ENCODE peak calls at places on chromosomes 4 and X, in five cellular contexts. E, S, P, L and H are unnamed samples.

GRCh38 chrX:42106556-42106955 is 183.2 kb upstream of the CASK start:
- DNase-seq in S (peak; percentile 32), L (no peak), P (no peak), E (peak; percentile 53), H (no peak)

GRCh38 chr4:175431635-175432034 is 380.4 kb downstream of the GPM6A start:
- DNase-seq in S (no peak), L (no peak), P (no peak), E (no peak), H (no peak)

GRCh38 chr4:166498541-166498940 is 625.5 kb downstream of the TLL1 start:
- DNase-seq in S (no peak), L (no peak), P (no peak), E (peak; percentile 2), H (no peak)

GRCh38 chr4:55296076-55296475 is 50.0 kb upstream of the SRD5A3 start:
- DNase-seq in E (no peak), S (no peak), L (no peak), P (no peak), H (no peak)

GRCh38 chrX:103687696-103688191 is 1.2 kb upstream of the MORF4L2 start:
- DNase-seq in E (peak; percentile 85), L (peak; percentile 63), S (peak; percentile 73), P (peak; percentile 84), H (peak; percentile 57)

GRCh38 chrX:119040432-119040831 is 32.4 kb upstream of the CT47C1 start:
- DNase-seq in L (no peak), P (no peak), S (no peak), E (no peak), H (no peak)

GRCh38 chr4:3494501-3494900 is 31.4 kb downstream of the DOK7 start:
- DNase-seq in S (no peak), E (no peak), L (no peak), P (no peak), H (no peak)

GRCh38 chr4:39539026-39539690 is 11.9 kb upstream of the UGDH start:
- DNase-seq in L (no peak), P (no peak), S (peak; percentile 50), E (no peak), H (peak; percentile 56)

GRCh38 chr4:3414421-3415279 is 27.1 kb upstream of the HGFAC start:
- DNase-seq in P (peak; percentile 18), L (no peak), S (no peak), E (no peak), H (no peak)

GRCh38 chr4:84877051-84877833 is 89.2 kb downstream of the WDFY3 start:
- DNase-seq in L (no peak), P (no peak), S (no peak), E (peak; percentile 78), H (peak; percentile 92)

GRCh38 chr4:99323761-99324160 is 2.6 kb upstream of the ADH1B start:
- DNase-seq in P (no peak), S (peak; percentile 46), E (no peak), L (no peak), H (no peak)

GRCh38 chrX:53795583-53795982 is 109.1 kb upstream of the HUWE1 start:
- DNase-seq in P (peak; percentile 27), S (peak; percentile 3), E (peak; percentile 4), L (no peak), H (peak; percentile 24)

GRCh38 chr4:137648531-137648930 is 116.2 kb upstream of the PCDH18 start:
- DNase-seq in L (no peak), E (no peak), S (no peak), P (no peak), H (no peak)

GRCh38 chr4:33980361-33980760 is 2264.0 kb downstream of the ARAP2 start:
- DNase-seq in P (no peak), E (no peak), S (no peak), L (no peak), H (no peak)

GRCh38 chr4:186781032-186781917 is 57.6 kb upstream of the FAT1 start:
- DNase-seq in S (peak; percentile 91), L (no peak), P (no peak), E (peak; percentile 72), H (no peak)

GRCh38 chr4:186787536-186787935 is 63.9 kb upstream of the FAT1 start:
- DNase-seq in L (no peak), S (no peak), P (no peak), E (no peak), H (peak; percentile 7)

GRCh38 chr4:186780291-186781031 is 56.8 kb upstream of the FAT1 start:
- DNase-seq in L (no peak), P (no peak), E (peak; percentile 27), S (peak; percentile 10), H (no peak)

GRCh38 chr4:186778134-186778533 is 54.5 kb upstream of the FAT1 start:
- DNase-seq in P (no peak), E (no peak), L (no peak), S (no peak), H (no peak)

GRCh38 chr4:186782302-186782701 is 58.6 kb upstream of the FAT1 start:
- DNase-seq in E (no peak), S (no peak), P (no peak), L (no peak), H (no peak)
- H3K27ac ChIP-seq in E (no peak overlapping the region), S (peak overlapping the region; percentile 27), P (no peak overlapping the region), L (no peak overlapping the region), H (no peak overlapping the region)

DNA sequence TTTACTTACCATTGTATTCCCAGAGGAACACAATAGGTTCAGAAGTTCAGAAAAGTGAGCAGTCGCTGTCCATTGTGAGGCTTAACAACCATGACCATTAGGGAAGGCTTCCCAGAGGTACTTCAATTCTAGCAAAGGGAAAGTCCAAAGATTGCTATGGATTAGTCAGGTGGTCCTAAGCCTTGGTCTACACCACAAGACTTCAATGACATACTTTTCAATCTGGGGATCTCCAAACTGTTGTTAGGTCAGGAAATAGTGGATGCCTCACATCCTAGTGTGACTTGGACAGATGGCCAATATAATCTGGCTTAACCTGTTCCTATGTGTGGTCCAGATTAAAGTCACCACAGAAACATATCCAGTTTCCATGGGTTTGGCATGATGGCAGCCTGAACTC is 118.0 kb downstream of the SPCS3 start:
- DNase-seq in L (no peak), S (peak; percentile 29), E (no peak), P (no peak), H (no peak)
- H3K18ac ChIP-seq in L (no peak overlapping the region), S (peak overlapping the region; percentile 3), E (no peak overlapping the region), P (no peak overlapping the region), H (no peak overlapping the region)

GRCh38 chr4:10581022-10581421 is 103.5 kb downstream of the CLNK start:
- DNase-seq in L (no peak), P (no peak), E (no peak), S (no peak), H (peak; percentile 95)

GRCh38 chr4:10584042-10584441 is 100.5 kb downstream of the CLNK start:
- DNase-seq in L (no peak), S (peak; percentile 87), P (no peak), E (peak; percentile 92), H (peak; percentile 81)

GRCh38 chr4:10582966-10583365 is 101.6 kb downstream of the CLNK start:
- DNase-seq in P (no peak), E (peak; percentile 30), L (no peak), S (no peak), H (peak; percentile 59)

GRCh38 chr4:10579700-10580099 is 104.9 kb downstream of the CLNK start:
- DNase-seq in L (no peak), E (no peak), S (no peak), P (peak; percentile 70), H (no peak)

DNA sequence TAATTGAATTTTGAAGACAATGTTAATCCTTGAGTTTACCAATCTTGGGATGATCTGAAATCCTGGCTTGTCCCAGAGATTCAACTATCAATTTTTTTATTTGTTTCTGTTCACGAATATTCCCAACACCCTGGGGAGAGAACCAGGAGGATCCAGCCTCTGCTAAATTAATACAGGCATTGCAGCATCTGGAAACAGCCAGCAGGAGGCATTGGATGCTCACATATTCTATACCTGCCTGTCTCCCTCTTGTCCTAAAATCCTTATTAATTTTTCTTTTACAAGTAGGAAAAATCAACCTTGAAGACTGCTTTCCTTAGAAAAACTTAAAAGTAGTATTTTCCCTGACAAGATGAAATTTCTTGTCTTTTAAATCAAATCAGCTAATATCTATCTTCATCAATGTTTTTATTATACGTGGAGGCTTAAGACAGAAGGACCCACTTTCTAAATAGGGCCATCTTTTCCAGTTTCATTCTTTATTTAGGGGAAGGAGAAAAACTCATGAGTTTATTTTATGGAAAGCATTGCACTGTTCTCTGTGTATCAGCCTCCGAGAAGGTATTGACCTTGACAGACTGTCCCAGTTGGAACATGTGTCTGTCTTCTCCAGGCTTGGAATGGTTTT is 102.4 kb downstream of the CLNK start:
- DNase-seq in S (peak; percentile 69), E (peak; percentile 68), P (peak; percentile 42), L (peak; percentile 42), H (peak; percentile 79)
- H3K4me1 ChIP-seq in S (no peaks in the 10 kb centered on the region), E (peaks cover 8% of the 10 kb centered on the region), P (no peaks in the 10 kb centered on the region), L (no peaks in the 10 kb centered on the region), H (peaks cover 10% of the 10 kb centered on the region)

DNA sequence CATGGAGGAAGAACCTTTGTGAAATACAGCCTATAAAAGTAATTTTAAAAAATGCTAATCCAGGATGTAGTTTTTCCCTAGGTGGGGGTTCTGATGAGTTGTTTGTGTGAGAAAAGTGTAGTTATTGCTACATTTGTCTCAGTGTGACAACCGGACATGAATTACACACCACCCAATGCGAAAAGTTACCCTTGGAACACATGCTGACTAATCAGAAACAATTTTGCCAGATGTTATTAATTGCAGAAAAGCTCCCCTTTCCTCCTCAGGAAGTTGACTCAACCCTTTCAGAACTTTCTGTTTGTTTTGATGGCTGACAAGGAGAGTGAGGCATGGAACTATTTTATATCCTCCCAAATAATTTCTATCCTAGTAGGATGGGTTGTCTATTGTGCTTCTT is 38.1 kb upstream of the EDA2R start:
- DNase-seq in P (no peak), S (peak; percentile 69), E (peak; percentile 41), L (no peak), H (no peak)
- H3K27ac ChIP-seq in P (no peak overlapping the region), S (no peak overlapping the region), E (peak overlapping the region; percentile 3), L (no peak overlapping the region), H (no peak overlapping the region)